ENCODE peak calls at places on chromosomes 4 and X, in five cellular contexts. O, J, B, R and F are unnamed samples.

GRCh38 chr4:41750158-41750623 is 1.7 kb upstream of the PHOX2B start:
- DNase-seq in O (no peak), J (no peak), B (no peak), R (no peak), F (no peak)

GRCh38 chrX:5113128-5113527 is 1115.5 kb downstream of the NLGN4X start:
- DNase-seq in O (peak), J (no peak), B (peak), R (no peak), F (no peak)

GRCh38 chrX:44898411-44899221 is 25.6 kb downstream of the KDM6A start:
- DNase-seq in O (no peak), J (no peak), B (no peak), R (no peak), F (no peak)

GRCh38 chr4:86554641-86555040 is 39.5 kb upstream of the PTPN13 start:
- DNase-seq in O (no peak), J (no peak), B (no peak), R (no peak), F (no peak)

GRCh38 chr4:135365065-135365464 is 1163.5 kb upstream of the PABPC4L start:
- DNase-seq in O (no peak), J (no peak), B (no peak), R (no peak), F (no peak)

GRCh38 chrX:108036298-108036973 is 8.4 kb upstream of the VSIG1 start:
- DNase-seq in O (peak), J (no peak), B (peak), R (peak), F (no peak)

GRCh38 chr4:15656038-15656470 is 897 bp upstream of the FBXL5 start:
- DNase-seq in O (no peak), J (no peak), B (peak), R (no peak), F (no peak)

GRCh38 chrX:43654431-43655150 is 1.5 kb upstream of the MAOA start:
- DNase-seq in O (peak), J (peak), B (peak), R (peak), F (peak)

GRCh38 chrX:154019633-154020499 is at the start of gene IRAK1:
- DNase-seq in O (peak), J (no peak), B (peak), R (peak), F (no peak)

GRCh38 chr4:113472864-113473263 is 288.7 kb downstream of the CAMK2D start:
- DNase-seq in O (no peak), J (no peak), B (no peak), R (no peak), F (no peak)

GRCh38 chr4:83923341-83923740 is 387.4 kb downstream of the GPAT3 start:
- DNase-seq in O (no peak), J (no peak), B (no peak), R (no peak), F (no peak)

GRCh38 chrX:17038681-17039161 is 92.3 kb downstream of the REPS2 start:
- DNase-seq in O (no peak), J (no peak), B (no peak), R (no peak), F (no peak)

GRCh38 chr4:48388504-48389154 is 47.3 kb downstream of the SLAIN2 start:
- DNase-seq in O (no peak), J (no peak), B (no peak), R (no peak), F (no peak)

GRCh38 chr4:23022032-23022431 is 329.3 kb downstream of the GBA3 start:
- DNase-seq in O (peak), J (no peak), B (no peak), R (no peak), F (no peak)

GRCh38 chrX:139826065-139827044 is 106.5 kb downstream of the ATP11C start:
- DNase-seq in O (no peak), J (no peak), B (no peak), R (no peak), F (no peak)

GRCh38 chrX:15849555-15849954 is 5.1 kb downstream of the AP1S2 start:
- DNase-seq in O (no peak), J (no peak), B (no peak), R (peak), F (no peak)

GRCh38 chrX:153565996-153566580 is 32.9 kb downstream of the CCNQ start:
- DNase-seq in O (no peak), J (no peak), B (no peak), R (no peak), F (no peak)

GRCh38 chr4:104507112-104507511 is 12.4 kb upstream of the CXXC4 start:
- DNase-seq in O (no peak), J (no peak), B (no peak), R (no peak), F (no peak)

GRCh38 chr4:150501983-150502382 is 80.0 kb upstream of the MAB21L2 start:
- DNase-seq in O (no peak), J (no peak), B (no peak), R (no peak), F (no peak)

GRCh38 chrX:110089656-110090404 is 86.9 kb downstream of the TMEM164 start:
- DNase-seq in O (no peak), J (no peak), B (no peak), R (no peak), F (no peak)

GRCh38 chrX:65601530-65602281 is 65.7 kb upstream of the MSN start:
- DNase-seq in O (no peak), J (no peak), B (peak), R (no peak), F (no peak)

GRCh38 chr4:138301536-138301935 is 59.4 kb upstream of the SLC7A11 start:
- DNase-seq in O (no peak), J (no peak), B (no peak), R (no peak), F (no peak)

GRCh38 chr4:182222766-182223165 is 20.4 kb upstream of the TENM3 start:
- DNase-seq in O (no peak), J (no peak), B (no peak), R (no peak), F (no peak)

GRCh38 chrX:129039176-129039575 is 484.1 kb downstream of the SMARCA1 start:
- DNase-seq in O (no peak), J (no peak), B (no peak), R (no peak), F (no peak)

GRCh38 chr4:74095482-74095881 is 3.5 kb downstream of the CXCL2 start:
- DNase-seq in O (no peak), J (no peak), B (no peak), R (no peak), F (no peak)

GRCh38 chr4:107654694-107655093 is 65.3 kb downstream of the PAPSS1 start:
- DNase-seq in O (peak), J (no peak), B (peak), R (no peak), F (no peak)

GRCh38 chr4:137861682-137862081 is 329.4 kb upstream of the PCDH18 start:
- DNase-seq in O (peak), J (no peak), B (no peak), R (no peak), F (no peak)

GRCh38 chrX:747176-747575 is 116.6 kb downstream of the SHOX start:
- DNase-seq in O (no peak), J (no peak), B (no peak), R (no peak), F (no peak)